ENCODE peak calls at places on chromosomes 6 and 20, in nine cellular contexts. K, S, F, O, J, L, Y, H and W are unnamed samples.

GRCh38 chr20:31475032-31475431 is at the start of the genes DEFB124 and REM1:
- DNase-seq in K (no peak), S (no peak), F (no peak), O (no peak), J (no peak), L (no peak), Y (no peak), H (no peak), W (no peak)

GRCh38 chr6:168219167-168219566 is 100.4 kb downstream of the DACT2 start:
- DNase-seq in K (no peak), S (peak; percentile 0), F (no peak), O (peak; percentile 20), J (peak; percentile 14), L (no peak), Y (no peak), H (no peak), W (peak; percentile 94)

GRCh38 chr20:56626367-56627121 is 2.6 kb upstream of the TFAP2C start:
- DNase-seq in K (no peak), S (peak; percentile 30), F (peak; percentile 45), O (no peak), J (peak; percentile 25), L (no peak), Y (peak; percentile 26), H (peak; percentile 71), W (no peak)

GRCh38 chr20:59205044-59205443 is 41.4 kb downstream of the ZNF831 start:
- DNase-seq in K (no peak), S (no peak), F (no peak), O (no peak), J (no peak), L (no peak), Y (no peak), H (no peak), W (no peak)

GRCh38 chr20:53917145-53918009 is 153.0 kb downstream of the BCAS1 start:
- DNase-seq in K (no peak), S (peak; percentile 75), F (no peak), O (no peak), J (no peak), L (peak; percentile 42), Y (no peak), H (no peak), W (peak; percentile 97)

GRCh38 chr6:143405381-143406154 is 44.9 kb downstream of the ADAT2 start:
- DNase-seq in K (no peak), S (no peak), F (no peak), O (peak; percentile 69), J (peak; percentile 67), L (peak; percentile 17), Y (no peak), H (no peak), W (peak; percentile 60)

GRCh38 chr20:47688385-47689381 is 96.6 kb downstream of the SULF2 start:
- DNase-seq in K (no peak), S (no peak), F (no peak), O (no peak), J (peak; percentile 53), L (no peak), Y (peak; percentile 42), H (no peak), W (no peak)

GRCh38 chr20:10864076-10864672 is 190.4 kb upstream of the JAG1 start:
- DNase-seq in K (no peak), S (peak; percentile 19), F (peak; percentile 31), O (no peak), J (no peak), L (peak; percentile 62), Y (no peak), H (peak; percentile 59), W (peak; percentile 89)

GRCh38 chr20:34074101-34074760 is 37.8 kb downstream of the EIF2S2 start:
- DNase-seq in K (no peak), S (peak; percentile 23), F (no peak), O (no peak), J (no peak), L (no peak), Y (no peak), H (no peak), W (no peak)

GRCh38 chr6:21003780-21004541 is 469.7 kb downstream of the CDKAL1 start:
- DNase-seq in K (no peak), S (peak; percentile 51), F (peak; percentile 67), O (no peak), J (peak; percentile 77), L (peak; percentile 93), Y (peak; percentile 27), H (no peak), W (peak; percentile 96)

GRCh38 chr6:20706293-20707165 is 172.3 kb downstream of the CDKAL1 start:
- DNase-seq in K (no peak), S (no peak), F (peak; percentile 33), O (no peak), J (peak; percentile 52), L (peak; percentile 43), Y (no peak), H (peak; percentile 20), W (peak; percentile 35)

GRCh38 chr6:33417127-33417902 is 592 bp downstream of the CUTA start:
- DNase-seq in K (no peak), S (peak; percentile 83), F (peak; percentile 30), O (peak; percentile 63), J (peak; percentile 71), L (peak; percentile 72), Y (peak; percentile 77), H (peak; percentile 61), W (peak; percentile 80)

GRCh38 chr20:1619861-1620444 is at the start of gene SIRPB1:
- DNase-seq in K (no peak), S (no peak), F (no peak), O (no peak), J (no peak), L (no peak), Y (peak; percentile 0), H (peak; percentile 2), W (no peak)

GRCh38 chr20:23915844-23916243 is 36.3 kb upstream of the CST5 start:
- DNase-seq in K (no peak), S (no peak), F (no peak), O (no peak), J (no peak), L (no peak), Y (no peak), H (no peak), W (no peak)

GRCh38 chr20:61896058-61896961 is 169.4 kb downstream of the TAF4 start:
- DNase-seq in K (no peak), S (peak; percentile 58), F (peak; percentile 32), O (no peak), J (peak; percentile 27), L (peak; percentile 43), Y (peak; percentile 32), H (peak; percentile 76), W (peak; percentile 30)

GRCh38 chr6:163335671-163336545 is 78.6 kb upstream of the QKI start:
- DNase-seq in K (peak; percentile 44), S (no peak), F (no peak), O (no peak), J (peak; percentile 59), L (peak; percentile 35), Y (no peak), H (no peak), W (peak; percentile 54)
- H3K4me3 ChIP-seq in K (peak overlapping the region; percentile 63), S (no peak overlapping the region), F (no peak overlapping the region), O (no peak overlapping the region), J (no peak overlapping the region), L (no peak overlapping the region), Y (no peak overlapping the region), H (no peak overlapping the region), W (no peak overlapping the region)

DNA sequence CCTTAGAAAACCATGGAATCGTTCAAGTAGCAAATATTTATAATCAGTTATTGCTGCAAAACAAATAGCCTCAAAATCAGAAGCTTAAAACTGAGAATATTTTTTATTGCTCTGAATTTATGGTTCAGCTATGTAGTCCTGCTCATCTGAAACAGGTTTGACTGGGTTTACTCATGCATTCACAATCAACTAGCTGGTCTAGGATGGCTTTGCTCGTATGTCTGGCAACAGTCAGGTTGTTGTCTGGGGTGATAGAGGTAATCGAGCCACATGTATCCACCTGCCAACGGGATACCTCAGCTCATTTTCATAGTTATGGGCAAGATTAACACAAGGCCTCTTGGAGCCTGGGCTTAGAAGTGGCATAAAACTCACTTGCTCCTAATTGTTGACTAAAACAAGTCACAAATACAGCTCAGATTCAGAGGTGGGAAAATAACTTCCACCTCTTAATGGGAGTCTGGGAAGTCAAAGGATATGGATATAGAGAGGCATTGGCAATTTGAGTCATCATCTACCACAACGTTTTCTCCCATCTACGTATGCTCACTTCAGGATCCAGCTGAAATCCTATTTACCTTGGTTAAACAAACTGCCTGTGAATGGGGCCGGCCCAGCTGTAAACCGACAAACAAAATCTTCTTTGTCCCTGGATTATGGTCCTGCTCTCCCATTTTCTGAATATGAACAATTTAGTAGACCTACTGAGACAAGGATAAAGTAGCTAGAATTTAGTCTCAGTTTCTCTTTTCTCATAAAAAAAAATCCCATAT is 54.5 kb upstream of the TENT5A start:
- DNase-seq in K (no peak), S (no peak), F (no peak), O (no peak), J (no peak), L (no peak), Y (no peak), H (peak; percentile 53), W (no peak)
- H3K4me3 ChIP-seq in K (no peak overlapping the region), S (no peak overlapping the region), F (no peak overlapping the region), O (no peak overlapping the region), J (no peak overlapping the region), L (no peak overlapping the region), Y (no peak overlapping the region), H (no peak overlapping the region), W (no peak overlapping the region)

DNA sequence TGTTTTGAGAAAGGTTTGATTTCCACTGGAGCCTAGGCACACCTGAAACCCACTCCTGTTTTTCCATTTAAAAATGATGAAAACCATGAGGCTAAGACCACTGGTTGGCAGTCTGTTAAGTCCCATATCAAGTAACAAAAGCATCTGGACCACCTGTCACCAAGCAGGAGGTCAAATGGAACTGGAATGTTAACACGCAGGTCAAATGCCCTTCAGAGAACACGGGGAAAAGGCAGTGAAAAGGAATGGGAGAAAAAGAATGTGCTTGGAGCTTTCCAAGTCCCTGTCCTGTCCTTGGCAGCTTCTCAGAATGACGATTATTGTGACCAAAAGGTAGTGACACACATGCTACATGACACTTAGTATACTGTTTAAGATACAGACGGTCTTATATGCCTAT is 132.7 kb downstream of the GJA10 start:
- DNase-seq in K (no peak), S (no peak), F (no peak), O (no peak), J (no peak), L (no peak), Y (no peak), H (no peak), W (no peak)
- H3K4me3 ChIP-seq in K (no peak overlapping the region), S (no peak overlapping the region), F (no peak overlapping the region), O (no peak overlapping the region), J (no peak overlapping the region), L (no peak overlapping the region), Y (no peak overlapping the region), H (no peak overlapping the region), W (no peak overlapping the region)

GRCh38 chr6:108166664-108167448 is 1.0 kb downstream of the NR2E1 start:
- DNase-seq in K (no peak), S (no peak), F (no peak), O (no peak), J (no peak), L (no peak), Y (no peak), H (no peak), W (no peak)

GRCh38 chr6:108164815-108165706 is 761 bp upstream of the NR2E1 start:
- DNase-seq in K (no peak), S (no peak), F (no peak), O (no peak), J (no peak), L (no peak), Y (peak; percentile 20), H (no peak), W (no peak)

GRCh38 chr6:108167449-108167903 is 1.7 kb downstream of the NR2E1 start:
- DNase-seq in K (no peak), S (no peak), F (no peak), O (no peak), J (no peak), L (no peak), Y (no peak), H (no peak), W (no peak)

GRCh38 chr6:108164537-108164814 is 1.3 kb upstream of the NR2E1 start:
- DNase-seq in K (no peak), S (no peak), F (no peak), O (no peak), J (no peak), L (no peak), Y (no peak), H (no peak), W (no peak)

GRCh38 chr6:108165714-108166663 is at the start of gene NR2E1:
- DNase-seq in K (no peak), S (peak; percentile 10), F (peak; percentile 3), O (no peak), J (peak; percentile 28), L (peak; percentile 21), Y (peak; percentile 24), H (no peak), W (peak; percentile 18)
- H3K4me3 ChIP-seq in K (peak within 1 kb of the TSS; percentile 49), S (no peak within 1 kb of the TSS), F (peak within 1 kb of the TSS; percentile 41), O (no peak within 1 kb of the TSS), J (no peak within 1 kb of the TSS), L (no peak within 1 kb of the TSS), Y (peak within 1 kb of the TSS; percentile 31), H (no peak within 1 kb of the TSS), W (peak within 1 kb of the TSS; percentile 10)